ENCODE peak calls at places on chromosome 15, in seven cellular contexts. C is mesenchymal stem cell; O is thoracic aorta; X is CD8-positive, alpha-beta T cell; B is heart right ventricle; F is uterus; Z is neural progenitor cell. J is an unnamed sample.

GRCh38 chr15:66356069-66356358 is 471 bp downstream of the TIPIN start:
- DNase-seq in C (no peak), O (no peak), X (no peak), B (no peak), F (no peak), Z (no peak), J (no peak)

GRCh38 chr15:27492021-27492621 is 521.1 kb downstream of the GABRG3 start:
- DNase-seq in C (no peak), O (no peak), X (no peak), B (peak; percentile 6), F (no peak), Z (peak; percentile 59), J (no peak)

GRCh38 chr15:77901921-77902750 is 175.4 kb downstream of the TBC1D2B start:
- DNase-seq in C (no peak), O (no peak), X (no peak), B (no peak), F (no peak), Z (peak; percentile 44), J (no peak)

GRCh38 chr15:71800190-71800589 is 10.2 kb upstream of the NR2E3 start:
- DNase-seq in C (no peak), O (no peak), X (no peak), B (no peak), F (no peak), Z (no peak), J (no peak)

GRCh38 chr15:39456582-39457330 is 124.1 kb upstream of the THBS1 start:
- DNase-seq in C (no peak), O (no peak), X (no peak), B (no peak), F (no peak), Z (no peak), J (no peak)

GRCh38 chr15:77312523-77312922 is 107.4 kb downstream of the PEAK1 start:
- DNase-seq in C (no peak), O (no peak), X (no peak), B (no peak), F (no peak), Z (no peak), J (no peak)

GRCh38 chr15:98612490-98613110 is 35.7 kb upstream of the IGF1R start:
- DNase-seq in C (no peak), O (no peak), X (no peak), B (no peak), F (no peak), Z (no peak), J (no peak)

GRCh38 chr15:50353999-50354837 is 780 bp downstream of the GABPB1 start:
- DNase-seq in C (peak; percentile 96), O (no peak), X (peak; percentile 22), B (peak; percentile 43), F (peak; percentile 44), Z (peak; percentile 70), J (peak; percentile 91)

GRCh38 chr15:52803543-52804306 is 13.6 kb upstream of the ONECUT1 start:
- DNase-seq in C (no peak), O (no peak), X (no peak), B (no peak), F (no peak), Z (peak; percentile 73), J (no peak)

GRCh38 chr15:29822100-29822684 is at the start of gene TJP1:
- DNase-seq in C (peak; percentile 70), O (no peak), X (no peak), B (peak; percentile 80), F (peak; percentile 73), Z (peak; percentile 94), J (peak; percentile 69)

GRCh38 chr15:58258501-58259274 is 120.5 kb downstream of the AQP9 start:
- DNase-seq in C (no peak), O (no peak), X (no peak), B (no peak), F (no peak), Z (no peak), J (no peak)

GRCh38 chr15:59590027-59590426 is 21.6 kb upstream of the GCNT3 start:
- DNase-seq in C (no peak), O (no peak), X (no peak), B (no peak), F (no peak), Z (no peak), J (no peak)

GRCh38 chr15:85762756-85763127 is 32.0 kb downstream of the KLHL25 start:
- DNase-seq in C (no peak), O (no peak), X (no peak), B (no peak), F (no peak), Z (no peak), J (peak; percentile 62)

GRCh38 chr15:78131295-78132021 is at the start of gene CIB2:
- DNase-seq in C (peak; percentile 65), O (no peak), X (peak; percentile 47), B (peak; percentile 60), F (peak; percentile 65), Z (peak; percentile 95), J (peak; percentile 95)

GRCh38 chr15:92429378-92430066 is 35.8 kb downstream of the ST8SIA2 start:
- DNase-seq in C (peak; percentile 64), O (no peak), X (no peak), B (no peak), F (no peak), Z (peak; percentile 65), J (no peak)

GRCh38 chr15:60464836-60465630 is 13.9 kb downstream of the ICE2 start:
- DNase-seq in C (no peak), O (no peak), X (no peak), B (no peak), F (no peak), Z (no peak), J (no peak)

GRCh38 chr15:90684281-90684680 is 32.9 kb upstream of the BLM start:
- DNase-seq in C (no peak), O (no peak), X (no peak), B (no peak), F (no peak), Z (no peak), J (no peak)

GRCh38 chr15:80536231-80536630 is 132.0 kb downstream of the ARNT2 start:
- DNase-seq in C (no peak), O (no peak), X (no peak), B (no peak), F (no peak), Z (no peak), J (no peak)
- H3K27ac ChIP-seq in C (no peak overlapping the region), O (no peak overlapping the region), X (no peak overlapping the region), B (no peak overlapping the region), F (no peak overlapping the region), Z (no peak overlapping the region), J (no peak overlapping the region)

GRCh38 chr15:40932146-40932545 is 3.0 kb downstream of the DLL4 start:
- DNase-seq in C (no peak), O (no peak), X (no peak), B (no peak), F (no peak), Z (no peak), J (no peak)

GRCh38 chr15:40932625-40933519 is 3.7 kb downstream of the DLL4 start:
- DNase-seq in C (no peak), O (no peak), X (no peak), B (no peak), F (no peak), Z (no peak), J (no peak)

GRCh38 chr15:40929730-40930429 is 740 bp downstream of the DLL4 start:
- DNase-seq in C (peak; percentile 78), O (no peak), X (no peak), B (no peak), F (no peak), Z (peak; percentile 91), J (peak; percentile 64)

GRCh38 chr15:40930430-40931299 is 1.5 kb downstream of the DLL4 start:
- DNase-seq in C (peak; percentile 66), O (no peak), X (no peak), B (peak; percentile 88), F (peak; percentile 66), Z (peak; percentile 87), J (peak; percentile 82)

GRCh38 chr15:40931300-40932142 is 2.4 kb downstream of the DLL4 start:
- DNase-seq in C (no peak), O (no peak), X (no peak), B (no peak), F (no peak), Z (no peak), J (no peak)
- H3K4me1 ChIP-seq in C (peaks cover 49% of the 10 kb centered on the region), O (peaks cover 49% of the 10 kb centered on the region), X (peaks cover 47% of the 10 kb centered on the region), B (peaks cover 15% of the 10 kb centered on the region), F (peaks cover 35% of the 10 kb centered on the region), Z (peaks cover 42% of the 10 kb centered on the region), J (peaks cover 95% of the 10 kb centered on the region)

GRCh38 chr15:81281925-81282895 is 41.7 kb downstream of the STARD5 start:
- DNase-seq in C (no peak), O (no peak), X (no peak), B (no peak), F (peak; percentile 13), Z (no peak), J (no peak)

GRCh38 chr15:81281176-81281735 is 42.7 kb downstream of the STARD5 start:
- DNase-seq in C (no peak), O (no peak), X (no peak), B (no peak), F (no peak), Z (no peak), J (no peak)

GRCh38 chr15:81285461-81285860 is 38.5 kb downstream of the STARD5 start:
- DNase-seq in C (no peak), O (no peak), X (no peak), B (no peak), F (no peak), Z (no peak), J (no peak)

GRCh38 chr15:81282911-81283310 is 41.0 kb downstream of the STARD5 start:
- DNase-seq in C (no peak), O (no peak), X (no peak), B (no peak), F (peak; percentile 10), Z (no peak), J (no peak)

GRCh38 chr15:81284256-81285031 is 39.5 kb downstream of the STARD5 start:
- DNase-seq in C (no peak), O (no peak), X (no peak), B (no peak), F (no peak), Z (no peak), J (no peak)
- H3K27ac ChIP-seq in C (no peak overlapping the region), O (no peak overlapping the region), X (peak overlapping the region; percentile 28), B (peak overlapping the region; percentile 33), F (no peak overlapping the region), Z (no peak overlapping the region), J (no peak overlapping the region)

DNA sequence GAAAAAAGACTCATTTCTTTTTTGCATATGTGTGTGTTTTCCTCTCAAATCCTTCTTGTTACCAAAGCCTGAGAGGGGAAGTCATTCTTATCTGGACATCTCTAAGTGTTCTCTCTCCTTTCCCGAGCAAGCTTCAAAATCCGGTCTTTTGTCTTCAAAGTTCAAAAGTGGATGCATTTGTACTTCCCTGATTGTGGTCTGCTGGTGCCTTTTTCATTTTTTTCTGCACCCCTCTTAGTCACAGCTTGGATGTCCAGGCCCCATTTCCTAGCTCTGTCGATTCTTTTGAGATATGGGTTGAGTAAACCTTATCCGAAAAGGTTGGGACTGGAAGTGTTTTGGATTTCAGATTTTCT is 34.8 kb downstream of the EHD4 start:
- DNase-seq in C (peak; percentile 58), O (no peak), X (no peak), B (no peak), F (no peak), Z (no peak), J (no peak)
- H3K4me1 ChIP-seq in C (peaks cover 52% of the 10 kb centered on the region), O (peaks cover 56% of the 10 kb centered on the region), X (peaks cover 55% of the 10 kb centered on the region), B (peaks cover 25% of the 10 kb centered on the region), F (no peaks in the 10 kb centered on the region), Z (peaks cover 52% of the 10 kb centered on the region), J (peaks cover 16% of the 10 kb centered on the region)

J was measured in left lung.